ENCODE peak calls at places on chromosomes 4 and X, in seven cellular contexts. G is colonic mucosa, K is tibial artery, T is gastrocnemius medialis, B is uterus, Z is K562, X is ascending aorta. R is an unnamed sample.

GRCh38 chrX:48703642-48704481 is 7.3 kb downstream of the SUV39H1 start:
- DNase-seq in T (no peak), Z (no peak), B (no peak), G (peak; percentile 30), K (no peak), X (no peak), R (no peak)

GRCh38 chrX:22987452-22987851 is 12.3 kb upstream of the DDX53 start:
- DNase-seq in T (no peak), X (no peak), K (no peak), Z (no peak), B (no peak), G (no peak), R (no peak)

GRCh38 chr4:27442146-27442545 is 581.5 kb downstream of the STIM2 start:
- DNase-seq in X (no peak), K (no peak), Z (no peak), G (no peak), T (no peak), B (no peak), R (no peak)

GRCh38 chr4:165518024-165518616 is 139.3 kb downstream of the CPE start:
- DNase-seq in G (no peak), X (no peak), Z (no peak), B (no peak), T (no peak), K (no peak), R (no peak)

GRCh38 chr4:161664740-161665139 is 499.1 kb downstream of the FSTL5 start:
- DNase-seq in B (no peak), G (no peak), X (no peak), K (no peak), Z (peak; percentile 4), T (no peak), R (no peak)

GRCh38 chr4:6577409-6577808 is 2.4 kb downstream of the MAN2B2 start:
- DNase-seq in Z (no peak), G (no peak), K (no peak), T (no peak), B (no peak), X (no peak), R (no peak)

GRCh38 chr4:109395694-109396093 is 37.9 kb upstream of the SEC24B start:
- DNase-seq in K (no peak), Z (peak; percentile 47), X (no peak), T (no peak), B (no peak), G (no peak), R (no peak)

GRCh38 chr4:10417720-10418119 is 39.5 kb downstream of the ZNF518B start:
- DNase-seq in T (no peak), K (no peak), X (no peak), G (no peak), B (no peak), Z (no peak), R (no peak)

GRCh38 chr4:30617836-30618235 is 102.3 kb upstream of the PCDH7 start:
- DNase-seq in T (no peak), K (no peak), G (no peak), X (no peak), Z (no peak), B (no peak), R (no peak)

GRCh38 chr4:140789752-140790151 is 33.6 kb upstream of the TBC1D9 start:
- DNase-seq in K (no peak), Z (no peak), T (no peak), B (no peak), X (no peak), G (no peak), R (no peak)

GRCh38 chrX:46407036-46407752 is 138.0 kb downstream of the ZNF674 start:
- DNase-seq in K (no peak), G (no peak), Z (no peak), B (no peak), T (no peak), X (no peak), R (no peak)

GRCh38 chrX:132077912-132078311 is 49.9 kb downstream of the FRMD7 start:
- DNase-seq in G (no peak), Z (no peak), B (no peak), T (no peak), K (no peak), X (no peak), R (no peak)

GRCh38 chrX:48558270-48558669 is 16.0 kb upstream of the RBM3 start:
- DNase-seq in K (no peak), Z (no peak), B (no peak), X (no peak), T (no peak), G (no peak), R (no peak)

GRCh38 chrX:1425381-1425780 is 27.3 kb downstream of the ASMTL start:
- DNase-seq in X (no peak), B (no peak), K (no peak), G (no peak), T (no peak), Z (no peak), R (no peak)

GRCh38 chr4:169268951-169269781 is 1.6 kb downstream of the SH3RF1 start:
- DNase-seq in G (peak; percentile 52), K (no peak), B (no peak), T (no peak), X (no peak), Z (no peak), R (no peak)

GRCh38 chrX:49256268-49256995 is 8.1 kb downstream of the FOXP3 start:
- DNase-seq in X (no peak), Z (no peak), B (no peak), G (no peak), T (no peak), K (no peak), R (no peak)

GRCh38 chrX:66164470-66164869 is 423 bp downstream of the HEPH start:
- DNase-seq in B (no peak), X (no peak), T (no peak), G (no peak), K (no peak), Z (no peak), R (no peak)

GRCh38 chr4:4985844-4986243 is 33.4 kb downstream of the CYTL1 start:
- DNase-seq in B (no peak), X (no peak), K (no peak), T (no peak), Z (peak; percentile 21), G (no peak), R (no peak)

GRCh38 chr4:182022899-182023298 is 220.3 kb upstream of the TENM3 start:
- DNase-seq in Z (no peak), T (no peak), K (no peak), G (no peak), X (no peak), B (no peak), R (no peak)

GRCh38 chr4:8939887-8940742 is 68.5 kb upstream of the HMX1 start:
- DNase-seq in Z (no peak), G (no peak), K (no peak), X (no peak), B (no peak), T (no peak), R (peak; percentile 28)

GRCh38 chr4:179762840-179763239 is 2320.6 kb upstream of the AGA start:
- DNase-seq in X (no peak), B (no peak), Z (no peak), G (no peak), K (no peak), T (no peak), R (no peak)

GRCh38 chrX:104335765-104336164 is 81.0 kb upstream of the ESX1 start:
- DNase-seq in T (no peak), B (no peak), X (no peak), G (no peak), Z (no peak), K (no peak), R (no peak)

GRCh38 chr4:92253550-92253949 is 50.2 kb upstream of the GRID2 start:
- DNase-seq in T (no peak), B (no peak), X (no peak), K (no peak), Z (no peak), G (no peak), R (no peak)

DNA sequence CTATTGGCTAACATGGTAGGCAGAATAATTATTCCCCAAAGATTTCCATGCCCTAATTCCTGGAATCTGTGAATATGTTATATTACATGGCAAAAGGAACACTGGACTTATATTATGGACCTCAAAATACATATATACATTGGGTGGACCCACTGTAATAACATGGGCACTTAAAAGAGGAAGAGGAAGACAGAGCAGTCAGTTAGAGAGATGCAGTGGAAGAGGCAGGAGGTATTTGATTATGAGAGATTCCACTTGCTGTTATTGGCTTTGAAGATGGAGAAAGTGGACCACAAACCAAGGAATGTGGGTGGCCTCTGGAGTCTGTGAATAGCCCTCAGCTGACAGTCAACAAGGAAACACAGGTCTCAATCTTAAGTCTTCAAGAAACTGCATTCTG is 14.0 kb upstream of the ART3 start:
- DNase-seq in G (no peak), X (no peak), B (no peak), T (no peak), Z (no peak), K (no peak), R (no peak)
- H3K27ac ChIP-seq in G (no peak overlapping the region), X (no peak overlapping the region), B (no peak overlapping the region), T (no peak overlapping the region), Z (no peak overlapping the region), K (no peak overlapping the region), R (no peak overlapping the region)

DNA sequence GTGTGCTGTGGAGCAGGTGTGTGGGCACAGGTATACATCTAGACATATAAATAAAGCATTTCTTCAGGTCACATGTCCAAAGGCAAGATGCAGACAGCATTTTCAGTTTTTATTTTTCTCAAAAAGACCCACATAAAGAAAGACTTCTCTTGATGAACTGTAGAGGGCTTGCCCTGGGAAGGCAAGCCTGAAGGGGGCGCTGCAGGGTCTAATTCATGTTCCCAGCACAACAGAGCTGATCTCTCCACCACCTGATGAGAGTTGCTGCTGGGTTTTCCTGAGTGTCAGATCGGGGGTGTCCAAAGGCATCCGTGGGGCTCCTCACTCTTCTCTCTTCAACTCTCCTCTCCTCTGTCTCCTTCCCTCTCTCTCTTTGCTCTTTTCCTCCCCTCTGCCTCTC is 26.6 kb downstream of the ADRA2C start:
- DNase-seq in Z (peak; percentile 33), G (no peak), B (no peak), T (no peak), K (no peak), X (no peak), R (no peak)
- TF ChIP-seq CTCF in Z (peak; percentile 48), G (no peak), B (no peak), T (no peak), K (no peak), X (no peak), R (no peak)

GRCh38 chr4:41205854-41206460 is 8.4 kb downstream of the APBB2 start:
- DNase-seq in X (no peak), B (no peak), T (no peak), G (no peak), K (no peak), Z (no peak), R (no peak)
- H3K4me1 ChIP-seq in X (peaks cover 58% of the 10 kb centered on the region), B (no peaks in the 10 kb centered on the region), T (peaks cover 34% of the 10 kb centered on the region), G (peaks cover 3% of the 10 kb centered on the region), K (peaks cover 96% of the 10 kb centered on the region), Z (no peaks in the 10 kb centered on the region), R (peaks cover 70% of the 10 kb centered on the region)

GRCh38 chr4:2289955-2290333 is 28.0 kb upstream of the MXD4 start:
- DNase-seq in G (no peak), Z (no peak), T (no peak), B (no peak), X (no peak), K (no peak), R (no peak)

GRCh38 chr4:2290488-2290887 is 28.6 kb upstream of the MXD4 start:
- DNase-seq in T (no peak), G (no peak), Z (no peak), B (peak; percentile 13), K (no peak), X (no peak), R (no peak)

GRCh38 chr4:2292679-2293108 is 30.8 kb upstream of the MXD4 start:
- DNase-seq in X (no peak), T (no peak), K (no peak), Z (no peak), G (no peak), B (no peak), R (no peak)

GRCh38 chr4:2291705-2292651 is 30.1 kb upstream of the MXD4 start:
- DNase-seq in T (no peak), G (no peak), B (no peak), X (no peak), K (no peak), Z (no peak), R (no peak)

GRCh38 chr4:2290974-2291704 is 29.2 kb upstream of the MXD4 start:
- DNase-seq in T (no peak), Z (no peak), K (no peak), B (peak; percentile 11), G (no peak), X (no peak), R (no peak)
- H3K27ac ChIP-seq in T (no peak overlapping the region), Z (no peak overlapping the region), K (no peak overlapping the region), B (no peak overlapping the region), G (no peak overlapping the region), X (no peak overlapping the region), R (no peak overlapping the region)

R was measured in right atrium auricular region.